ENCODE peak calls at places on chromosomes 5 and 9, in four cellular contexts. One of them, this sample, is unnamed.

GRCh38 chr5:65779643-65780042 is 57.6 kb downstream of the NLN start:
- DNase-seq in sigmoid colon: no peak
- DNase-seq in esophagus muscularis mucosa: no peak
- DNase-seq in vagina: no peak
- DNase-seq in this sample: no peak

GRCh38 chr5:80082731-80083114 is 47.6 kb downstream of the THBS4 start:
- DNase-seq in vagina: no peak
- DNase-seq in esophagus muscularis mucosa: no peak
- DNase-seq in sigmoid colon: peak
- DNase-seq in this sample: peak

GRCh38 chr5:158013939-158014338 is 155.0 kb upstream of the CLINT1 start:
- DNase-seq in vagina: no peak
- DNase-seq in sigmoid colon: no peak
- DNase-seq in esophagus muscularis mucosa: no peak
- DNase-seq in this sample: no peak

GRCh38 chr5:54175-54730 is 37.7 kb upstream of the PLEKHG4B start:
- DNase-seq in vagina: no peak
- DNase-seq in esophagus muscularis mucosa: no peak
- DNase-seq in sigmoid colon: no peak
- DNase-seq in this sample: no peak

GRCh38 chr9:14231196-14231990 is 82.5 kb downstream of the NFIB start:
- DNase-seq in vagina: no peak
- DNase-seq in esophagus muscularis mucosa: no peak
- DNase-seq in sigmoid colon: no peak
- DNase-seq in this sample: no peak

GRCh38 chr5:171162602-171163001 is 146.4 kb upstream of the TLX3 start:
- DNase-seq in sigmoid colon: no peak
- DNase-seq in esophagus muscularis mucosa: no peak
- DNase-seq in vagina: no peak
- DNase-seq in this sample: no peak

GRCh38 chr9:10479172-10479571 is 133.6 kb downstream of the PTPRD start:
- DNase-seq in esophagus muscularis mucosa: no peak
- DNase-seq in vagina: no peak
- DNase-seq in sigmoid colon: no peak
- DNase-seq in this sample: no peak

GRCh38 chr5:123545506-123545905 is 33.5 kb downstream of the CSNK1G3 start:
- DNase-seq in esophagus muscularis mucosa: no peak
- DNase-seq in sigmoid colon: no peak
- DNase-seq in vagina: no peak
- DNase-seq in this sample: no peak

GRCh38 chr5:150511641-150512367 is 3.9 kb downstream of the NDST1 start:
- DNase-seq in sigmoid colon: no peak
- DNase-seq in esophagus muscularis mucosa: no peak
- DNase-seq in vagina: no peak
- DNase-seq in this sample: no peak

GRCh38 chr9:111731916-111732315 is 62.8 kb downstream of the SHOC1 start:
- DNase-seq in vagina: no peak
- DNase-seq in esophagus muscularis mucosa: no peak
- DNase-seq in sigmoid colon: no peak
- DNase-seq in this sample: no peak

GRCh38 chr5:73759771-73760170 is 133.8 kb downstream of the ARHGEF28 start:
- DNase-seq in sigmoid colon: no peak
- DNase-seq in esophagus muscularis mucosa: no peak
- DNase-seq in vagina: no peak
- DNase-seq in this sample: no peak

GRCh38 chr5:31407921-31408714 is 123.8 kb downstream of the DROSHA start:
- DNase-seq in vagina: no peak
- DNase-seq in esophagus muscularis mucosa: no peak
- DNase-seq in sigmoid colon: no peak
- DNase-seq in this sample: no peak

GRCh38 chr9:99896119-99896518 is 10.3 kb upstream of the STX17 start:
- DNase-seq in sigmoid colon: no peak
- DNase-seq in vagina: no peak
- DNase-seq in esophagus muscularis mucosa: no peak
- DNase-seq in this sample: no peak

GRCh38 chr5:171835066-171835465 is 49.4 kb downstream of the SMIM23 start:
- DNase-seq in esophagus muscularis mucosa: no peak
- DNase-seq in vagina: no peak
- DNase-seq in sigmoid colon: no peak
- DNase-seq in this sample: no peak

GRCh38 chr9:93231121-93231694 is 47.3 kb downstream of the WNK2 start:
- DNase-seq in sigmoid colon: no peak
- DNase-seq in esophagus muscularis mucosa: no peak
- DNase-seq in vagina: no peak
- DNase-seq in this sample: peak

GRCh38 chr5:83474170-83474796 is 2.7 kb downstream of the VCAN start:
- DNase-seq in esophagus muscularis mucosa: peak
- DNase-seq in sigmoid colon: peak
- DNase-seq in vagina: no peak
- DNase-seq in this sample: peak

DNA sequence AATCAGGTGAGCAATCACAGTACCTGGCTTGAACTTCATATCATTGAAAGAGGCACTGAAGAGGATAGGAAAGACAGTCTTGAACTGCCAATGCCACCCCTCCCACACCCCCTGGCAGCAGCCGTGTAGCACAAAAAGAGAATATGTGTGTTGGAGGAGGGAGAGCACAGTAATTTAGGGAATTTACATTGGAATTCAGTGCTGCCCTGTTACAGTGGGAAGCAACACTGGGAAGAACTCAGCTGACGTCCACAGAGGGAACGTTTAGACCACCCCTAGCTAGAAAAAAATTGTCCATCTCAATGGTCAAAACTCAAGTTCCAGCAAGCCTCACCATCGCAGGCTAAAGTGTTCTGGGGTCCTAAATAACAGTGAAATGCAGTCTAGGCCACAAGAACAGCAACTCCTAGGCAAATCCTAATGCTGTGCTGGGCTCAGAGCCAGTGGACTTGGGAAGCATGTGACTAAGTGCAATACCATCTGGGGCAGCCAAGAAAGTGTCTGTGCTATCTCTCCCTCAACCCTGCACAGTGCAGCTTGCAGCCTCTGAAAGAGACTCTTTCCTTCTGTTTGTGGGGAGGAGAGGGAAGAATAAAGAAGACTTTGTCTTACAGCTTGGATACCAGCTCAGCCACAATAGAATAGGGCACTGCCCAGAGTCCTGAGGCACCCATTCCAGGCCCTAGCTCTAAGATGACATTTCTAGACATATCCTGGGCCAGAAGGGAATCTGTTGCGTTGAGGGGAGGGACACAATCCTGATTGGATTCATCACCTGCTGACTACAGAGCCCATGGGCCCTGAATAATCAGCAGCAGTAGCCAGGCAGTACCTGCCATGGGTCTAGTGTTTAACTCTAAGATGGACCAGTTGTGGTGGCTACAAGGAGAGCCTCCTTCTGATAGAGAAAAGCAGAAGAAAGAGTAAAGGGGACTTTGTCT is 62.1 kb upstream of the VLDLR start:
- DNase-seq in vagina: no peak
- DNase-seq in esophagus muscularis mucosa: no peak
- DNase-seq in sigmoid colon: peak
- DNase-seq in this sample: no peak
- TF ChIP-seq POLR2AphosphoS5 in vagina: no peak
- TF ChIP-seq POLR2AphosphoS5 in esophagus muscularis mucosa: peak
- TF ChIP-seq POLR2AphosphoS5 in sigmoid colon: peak
- TF ChIP-seq POLR2AphosphoS5 in this sample: peak

GRCh38 chr9:24051587-24051986 is 225.5 kb upstream of the ELAVL2 start:
- DNase-seq in esophagus muscularis mucosa: no peak
- DNase-seq in vagina: no peak
- DNase-seq in sigmoid colon: no peak
- DNase-seq in this sample: no peak
- TF ChIP-seq CTCF in esophagus muscularis mucosa: no peak
- TF ChIP-seq CTCF in vagina: no peak
- TF ChIP-seq CTCF in sigmoid colon: no peak
- TF ChIP-seq CTCF in this sample: no peak

GRCh38 chr5:160116991-160117390 is 2.3 kb downstream of the PWWP2A start:
- DNase-seq in sigmoid colon: peak
- DNase-seq in vagina: no peak
- DNase-seq in esophagus muscularis mucosa: no peak
- DNase-seq in this sample: no peak

GRCh38 chr5:160118349-160119141 is 705 bp downstream of the PWWP2A start:
- DNase-seq in esophagus muscularis mucosa: peak
- DNase-seq in sigmoid colon: peak
- DNase-seq in vagina: no peak
- DNase-seq in this sample: peak

GRCh38 chr5:160119905-160120266 is 636 bp upstream of the PWWP2A start:
- DNase-seq in vagina: no peak
- DNase-seq in sigmoid colon: no peak
- DNase-seq in esophagus muscularis mucosa: no peak
- DNase-seq in this sample: no peak

DNA sequence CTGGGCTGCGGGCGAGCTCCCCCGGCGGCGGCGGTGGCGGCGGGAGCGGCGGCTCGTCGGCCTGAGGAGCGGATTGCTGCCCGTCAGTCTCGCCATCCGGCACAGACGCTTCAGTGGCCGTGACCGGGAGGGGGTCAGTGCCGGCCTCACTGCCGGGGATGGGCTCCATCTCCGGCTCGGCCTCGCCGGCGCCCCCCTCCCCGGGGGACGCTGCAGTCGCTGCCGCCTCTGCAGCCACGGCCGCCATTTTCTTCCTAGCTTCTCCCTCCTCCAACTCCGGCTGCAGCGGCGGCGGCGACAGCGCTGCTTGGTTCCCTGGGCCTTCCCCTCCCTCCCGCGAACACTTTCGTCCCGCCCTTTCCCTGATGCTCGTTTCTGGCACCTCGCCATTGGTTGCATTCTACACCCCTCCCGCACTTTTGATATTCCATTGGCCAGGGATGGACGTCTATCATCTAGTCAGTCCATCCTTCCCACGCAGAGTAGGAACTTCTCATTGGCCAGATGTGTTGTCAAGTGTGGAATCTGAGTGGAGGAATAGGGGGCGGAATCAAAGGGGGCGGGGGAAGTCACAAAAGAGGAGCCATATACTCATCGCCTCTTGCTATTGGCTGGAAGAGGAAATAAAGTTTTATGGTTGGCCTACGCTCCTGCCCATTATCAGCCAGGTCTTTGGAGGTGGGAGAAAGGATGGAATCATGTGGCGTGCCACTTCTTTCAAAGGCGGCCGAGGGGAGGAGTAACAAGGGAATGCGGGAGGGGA is at the start of gene PWWP2A:
- DNase-seq in vagina: peak
- DNase-seq in esophagus muscularis mucosa: peak
- DNase-seq in sigmoid colon: peak
- DNase-seq in this sample: peak
- TF ChIP-seq POLR2A in vagina: peak
- TF ChIP-seq POLR2A in esophagus muscularis mucosa: peak
- TF ChIP-seq POLR2A in sigmoid colon: peak
- TF ChIP-seq POLR2A in this sample: peak

GRCh38 chr9:129486496-129487306 is 134.2 kb downstream of the C9orf50 start:
- DNase-seq in sigmoid colon: peak
- DNase-seq in vagina: no peak
- DNase-seq in esophagus muscularis mucosa: no peak
- DNase-seq in this sample: peak
- TF ChIP-seq POLR2AphosphoS5 in sigmoid colon: peak
- TF ChIP-seq POLR2AphosphoS5 in vagina: peak
- TF ChIP-seq POLR2AphosphoS5 in esophagus muscularis mucosa: no peak
- TF ChIP-seq POLR2AphosphoS5 in this sample: peak

DNA sequence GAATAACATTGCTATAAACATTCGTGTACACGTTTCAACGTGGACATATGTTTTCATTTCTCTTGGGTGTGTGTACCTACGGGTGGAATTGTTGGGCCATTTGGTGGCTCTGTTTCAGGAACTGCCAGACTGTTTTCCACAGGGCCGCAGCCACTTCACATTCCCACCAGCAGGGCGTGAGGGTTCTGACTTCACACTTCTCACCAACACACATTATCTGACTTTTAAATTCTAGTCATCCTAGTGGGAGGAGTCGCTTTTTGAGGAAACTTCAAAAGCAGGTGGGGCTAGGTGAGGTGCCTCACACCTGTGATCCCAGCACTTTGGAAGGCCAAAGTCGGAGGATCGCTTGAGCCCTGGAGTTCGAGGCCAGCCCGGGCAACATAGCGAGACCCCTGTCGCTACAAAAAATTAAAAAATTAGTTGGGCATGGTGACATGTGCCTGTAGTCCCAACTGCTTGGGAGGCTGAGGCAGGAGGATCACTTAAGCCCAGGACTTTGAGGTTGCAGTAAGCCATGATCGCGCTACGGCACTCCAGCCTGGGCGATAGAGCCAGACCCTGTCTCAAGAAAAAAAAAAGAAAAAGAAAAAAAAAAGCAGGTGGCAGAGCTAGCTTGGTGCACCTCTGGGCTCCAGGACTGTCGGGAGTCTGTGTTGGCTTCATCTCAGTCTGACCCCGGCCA is 28.5 kb downstream of the TSPAN17 start:
- DNase-seq in vagina: no peak
- DNase-seq in esophagus muscularis mucosa: no peak
- DNase-seq in sigmoid colon: no peak
- DNase-seq in this sample: no peak
- TF ChIP-seq CTCF in vagina: no peak
- TF ChIP-seq CTCF in esophagus muscularis mucosa: no peak
- TF ChIP-seq CTCF in sigmoid colon: no peak
- TF ChIP-seq CTCF in this sample: peak

GRCh38 chr9:129549684-129550083 is 71.2 kb downstream of the C9orf50 start:
- DNase-seq in esophagus muscularis mucosa: no peak
- DNase-seq in vagina: no peak
- DNase-seq in sigmoid colon: peak
- DNase-seq in this sample: no peak

GRCh38 chr9:129548571-129549135 is 72.2 kb downstream of the C9orf50 start:
- DNase-seq in esophagus muscularis mucosa: no peak
- DNase-seq in sigmoid colon: peak
- DNase-seq in vagina: no peak
- DNase-seq in this sample: no peak

GRCh38 chr9:129551393-129551973 is 69.4 kb downstream of the C9orf50 start:
- DNase-seq in esophagus muscularis mucosa: no peak
- DNase-seq in vagina: no peak
- DNase-seq in sigmoid colon: peak
- DNase-seq in this sample: no peak

GRCh38 chr9:129549139-129549538 is 71.8 kb downstream of the C9orf50 start:
- DNase-seq in sigmoid colon: peak
- DNase-seq in vagina: no peak
- DNase-seq in esophagus muscularis mucosa: no peak
- DNase-seq in this sample: no peak

DNA sequence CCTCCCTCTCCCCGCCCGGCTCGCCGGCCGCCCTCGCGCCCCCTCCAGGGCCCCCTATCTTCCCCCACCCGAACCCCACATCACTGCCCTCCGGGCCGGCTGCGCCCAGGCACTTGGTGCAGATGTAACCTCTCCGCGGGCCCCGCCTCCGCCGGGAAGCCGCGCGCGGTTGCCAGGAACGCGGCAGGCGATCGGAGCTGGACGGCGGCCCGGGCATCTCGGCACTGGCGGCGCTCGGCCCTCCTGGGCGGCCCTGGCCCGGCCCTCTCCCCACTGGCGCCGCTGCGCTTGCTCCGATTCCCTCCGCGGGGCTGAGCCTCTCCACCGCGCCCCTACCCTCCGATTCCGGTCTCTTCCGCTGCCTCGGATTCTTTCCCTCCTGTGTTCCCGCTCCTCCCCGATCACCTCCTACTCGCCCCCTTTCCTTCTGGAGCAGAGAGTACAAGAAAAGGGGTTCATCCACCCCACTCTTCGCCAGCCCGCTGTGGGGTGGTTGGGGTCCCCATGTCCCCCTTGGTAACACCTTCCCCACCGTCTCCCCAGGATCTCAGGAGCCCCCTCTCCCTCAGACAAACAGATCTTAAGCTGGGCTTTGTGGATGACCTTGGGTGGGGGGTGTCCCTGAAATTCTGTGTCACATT is 70.6 kb downstream of the C9orf50 start:
- DNase-seq in sigmoid colon: peak
- DNase-seq in esophagus muscularis mucosa: peak
- DNase-seq in vagina: no peak
- DNase-seq in this sample: peak
- TF ChIP-seq POLR2A in sigmoid colon: no peak
- TF ChIP-seq POLR2A in esophagus muscularis mucosa: no peak
- TF ChIP-seq POLR2A in vagina: no peak
- TF ChIP-seq POLR2A in this sample: peak

GRCh38 chr9:88980732-88981336 is 10.4 kb upstream of the S1PR3 start:
- DNase-seq in sigmoid colon: no peak
- DNase-seq in vagina: peak
- DNase-seq in esophagus muscularis mucosa: no peak
- DNase-seq in this sample: no peak
- TF ChIP-seq POLR2AphosphoS5 in sigmoid colon: no peak
- TF ChIP-seq POLR2AphosphoS5 in vagina: no peak
- TF ChIP-seq POLR2AphosphoS5 in esophagus muscularis mucosa: peak
- TF ChIP-seq POLR2AphosphoS5 in this sample: no peak